ENCODE peak calls at places on chromosomes 2 and 18, in six cellular contexts. T is small intestine; U is HepG2; A is CD8-positive, alpha-beta T cell; C is vagina; P is right atrium auricular region. S is an unnamed sample.

GRCh38 chr18:35478520-35479435 is 19.0 kb downstream of the INO80C start:
- DNase-seq in T (peak), U (peak), A (no peak), C (no peak), P (no peak), S (no peak)

GRCh38 chr18:13394794-13395193 is 176.2 kb downstream of the LDLRAD4 start:
- DNase-seq in T (peak), U (no peak), A (peak), C (no peak), P (no peak), S (no peak)

GRCh38 chr2:176325732-176326131 is 56.5 kb downstream of the MTX2 start:
- DNase-seq in T (no peak), U (no peak), A (no peak), C (no peak), P (no peak), S (no peak)

GRCh38 chr18:79245517-79246001 is 150.2 kb upstream of the NFATC1 start:
- DNase-seq in T (no peak), U (no peak), A (peak), C (no peak), P (no peak), S (no peak)

GRCh38 chr18:62499263-62499650 is 23.6 kb upstream of the ZCCHC2 start:
- DNase-seq in T (no peak), U (no peak), A (no peak), C (no peak), P (no peak), S (no peak)

GRCh38 chr2:234823877-234824376 is 127.9 kb upstream of the SH3BP4 start:
- DNase-seq in T (no peak), U (peak), A (no peak), C (no peak), P (peak), S (no peak)

GRCh38 chr2:176174850-176175728 is 13.4 kb upstream of the HOXD1 start:
- DNase-seq in T (no peak), U (no peak), A (no peak), C (no peak), P (peak), S (peak)

GRCh38 chr18:67730884-67731283 is 214.4 kb upstream of the DSEL start:
- DNase-seq in T (no peak), U (no peak), A (no peak), C (no peak), P (no peak), S (no peak)

GRCh38 chr2:222797308-222797707 is 63.5 kb upstream of the ACSL3 start:
- DNase-seq in T (no peak), U (peak), A (no peak), C (no peak), P (no peak), S (no peak)

GRCh38 chr18:46035701-46036680 is 36.1 kb downstream of the PSTPIP2 start:
- DNase-seq in T (no peak), U (no peak), A (no peak), C (no peak), P (no peak), S (no peak)

GRCh38 chr2:207254526-207255464 is 89.0 kb upstream of the KLF7 start:
- DNase-seq in T (no peak), U (no peak), A (no peak), C (no peak), P (no peak), S (peak)

GRCh38 chr2:226087051-226087450 is 687.5 kb downstream of the NYAP2 start:
- DNase-seq in T (no peak), U (no peak), A (no peak), C (no peak), P (no peak), S (no peak)

GRCh38 chr2:88857951-88858406 is 166.5 kb downstream of the RPIA start:
- DNase-seq in T (no peak), U (no peak), A (no peak), C (no peak), P (no peak), S (no peak)
- H3K27ac ChIP-seq in T (peak), U (no peak), A (no peak), C (no peak), P (no peak), S (no peak)

DNA sequence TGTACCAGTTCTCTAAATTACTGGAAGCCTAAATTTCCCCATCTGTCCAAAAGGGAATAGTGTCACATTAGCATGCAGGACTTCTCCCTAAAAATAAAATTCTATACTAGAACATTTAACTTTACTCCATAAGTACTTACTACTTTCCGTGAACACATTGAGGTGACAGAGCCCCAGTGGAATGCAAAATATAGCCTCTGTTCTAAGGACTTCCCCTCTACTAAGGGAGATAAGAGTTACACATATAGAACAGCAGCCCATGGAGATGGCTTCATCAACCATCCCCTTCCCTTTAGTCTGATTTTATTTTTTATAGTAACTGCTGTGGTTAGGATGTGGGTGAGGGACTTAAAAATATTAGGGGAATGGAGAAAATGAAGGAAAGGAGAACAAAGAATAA is 68.9 kb upstream of the STPG4 start:
- DNase-seq in T (no peak), U (no peak), A (no peak), C (no peak), P (no peak), S (no peak)
- H3K27ac ChIP-seq in T (no peak), U (no peak), A (no peak), C (no peak), P (no peak), S (no peak)

DNA sequence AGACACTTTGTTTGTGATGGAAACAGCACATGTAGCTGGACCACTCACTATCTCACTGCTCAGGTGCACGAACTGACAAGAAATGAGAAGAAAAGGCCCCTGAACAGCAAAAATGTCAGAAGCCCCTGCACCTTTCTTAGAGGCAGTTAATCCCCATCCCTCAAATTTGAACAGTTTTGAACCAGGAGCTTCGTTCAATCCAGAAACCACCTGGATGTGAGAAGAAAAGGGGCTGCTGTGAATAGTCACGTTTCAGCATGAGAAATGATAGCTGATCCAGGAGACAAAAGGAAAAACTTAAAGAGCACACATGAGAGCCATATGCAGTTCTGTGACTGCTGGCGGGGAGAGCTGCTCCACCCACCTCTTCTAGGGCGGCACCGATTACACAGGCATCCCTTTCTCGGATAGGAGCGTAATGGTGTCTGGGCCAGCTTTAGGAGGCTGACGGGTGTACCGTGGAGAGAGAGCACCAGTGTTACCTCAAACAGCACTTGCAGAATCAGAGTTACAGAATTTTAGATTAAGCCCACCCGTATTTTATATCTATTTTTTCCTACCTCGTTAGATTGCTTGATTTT is 117.0 kb upstream of the EML6 start:
- DNase-seq in T (no peak), U (no peak), A (no peak), C (no peak), P (no peak), S (no peak)
- H3K27ac ChIP-seq in T (no peak), U (no peak), A (no peak), C (no peak), P (peak), S (no peak)

GRCh38 chr18:615773-616172 is 19.0 kb downstream of the CLUL1 start:
- DNase-seq in T (peak), U (no peak), A (no peak), C (no peak), P (no peak), S (no peak)
- H3K27ac ChIP-seq in T (no peak), U (no peak), A (no peak), C (no peak), P (no peak), S (no peak)

DNA sequence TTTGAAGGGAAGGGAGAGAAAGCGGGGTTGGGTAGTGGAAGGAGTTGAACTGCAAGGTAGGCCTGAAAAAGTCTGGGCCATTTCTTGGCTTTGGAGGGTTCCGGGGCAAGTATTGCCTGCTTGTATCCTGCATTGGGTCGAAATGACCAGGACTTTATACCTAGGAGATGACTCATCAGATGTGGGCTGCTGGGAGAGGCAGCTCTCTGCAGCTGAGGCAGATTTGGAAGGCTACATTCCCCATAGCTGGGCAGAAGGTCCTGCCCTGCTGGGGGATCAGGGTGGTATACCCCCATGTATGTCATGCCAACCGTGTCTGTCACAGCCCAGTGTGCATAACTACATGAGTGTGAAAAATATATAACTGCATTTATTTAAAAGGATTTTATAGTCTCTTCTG is 171.8 kb upstream of the SPRED2 start:
- DNase-seq in T (peak), U (no peak), A (no peak), C (no peak), P (no peak), S (no peak)
- H3K27ac ChIP-seq in T (no peak), U (no peak), A (no peak), C (no peak), P (no peak), S (no peak)

GRCh38 chr2:85435986-85436835 is 17.7 kb downstream of the SH2D6 start:
- DNase-seq in T (no peak), U (no peak), A (no peak), C (no peak), P (no peak), S (no peak)
- H3K27ac ChIP-seq in T (peak), U (no peak), A (no peak), C (peak), P (peak), S (peak)

DNA sequence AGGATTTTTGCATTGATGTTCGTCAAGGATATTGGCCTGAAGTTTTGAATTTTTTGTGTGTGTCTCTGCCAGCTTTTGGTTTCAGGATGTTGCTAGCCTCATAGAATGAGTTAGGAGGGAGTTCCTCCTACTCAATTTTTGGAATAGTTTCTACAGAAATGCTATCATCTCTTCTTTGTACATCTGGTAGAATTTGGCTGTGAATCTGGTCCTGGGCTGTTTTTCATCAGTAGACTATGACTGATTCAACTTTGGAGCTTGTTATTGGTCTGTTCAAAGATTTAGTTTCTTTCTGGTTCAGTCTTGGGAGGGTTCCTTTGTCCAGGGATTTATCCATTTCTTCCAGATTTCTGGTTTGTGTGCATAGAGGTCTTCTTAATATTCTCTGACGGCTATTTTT is 166.7 kb downstream of the ST6GAL2 start:
- DNase-seq in T (no peak), U (no peak), A (no peak), C (no peak), P (no peak), S (no peak)
- H3K27ac ChIP-seq in T (no peak), U (no peak), A (no peak), C (no peak), P (no peak), S (no peak)

GRCh38 chr2:173202570-173202969 is 126.9 kb downstream of the MAP3K20 start:
- DNase-seq in T (no peak), U (no peak), A (no peak), C (no peak), P (no peak), S (no peak)

GRCh38 chr2:173205375-173205774 is 129.7 kb downstream of the MAP3K20 start:
- DNase-seq in T (no peak), U (no peak), A (no peak), C (peak), P (peak), S (peak)

GRCh38 chr2:173199303-173199702 is 123.7 kb downstream of the MAP3K20 start:
- DNase-seq in T (no peak), U (no peak), A (no peak), C (no peak), P (no peak), S (no peak)

GRCh38 chr2:173198338-173198737 is 122.7 kb downstream of the MAP3K20 start:
- DNase-seq in T (no peak), U (no peak), A (no peak), C (no peak), P (no peak), S (no peak)

DNA sequence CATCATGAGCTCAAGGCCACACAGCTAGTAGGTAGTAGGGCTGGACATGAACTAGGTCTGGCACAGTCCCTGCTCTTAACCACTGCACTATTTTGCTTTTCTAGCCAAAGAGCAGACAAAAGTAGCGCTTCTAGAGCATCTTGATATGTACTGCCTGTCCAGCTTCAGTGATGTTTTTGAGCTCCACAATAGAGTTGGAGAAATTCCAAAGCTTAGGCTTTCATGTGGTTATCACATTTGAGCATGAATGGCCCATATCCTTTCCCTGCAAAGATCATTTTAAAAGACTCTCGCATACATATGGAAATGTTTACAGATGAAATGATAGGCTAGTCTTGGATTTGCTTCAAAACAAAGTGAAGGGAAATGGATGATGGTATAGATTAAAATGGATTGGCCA is 128.7 kb downstream of the MAP3K20 start:
- DNase-seq in T (no peak), U (no peak), A (no peak), C (no peak), P (no peak), S (no peak)
- H3K27ac ChIP-seq in T (no peak), U (no peak), A (no peak), C (peak), P (peak), S (no peak)

GRCh38 chr2:190948671-190949070 is 65.3 kb downstream of the STAT1 start:
- DNase-seq in T (peak), U (no peak), A (no peak), C (no peak), P (no peak), S (peak)
- H3K27ac ChIP-seq in T (no peak), U (no peak), A (no peak), C (no peak), P (peak), S (no peak)